ENCODE peak calls at places on chromosomes 7 and 10, in ten cellular contexts. B is AG09309; P is colonic mucosa; W is HS-5; F is body of pancreas; H is mesothelial cell of epicardium; T is HTR-8/SVneo; Z is stimulated activated CD8-positive, alpha-beta memory T cell treated with anti-CD3 and anti-CD28 coated beads, Interleukin-12 subunit alpha, Interleukin-12 subunit beta, amount 100 ng/mL, for 1 hour; M is GM12865; S is kidney tubule cell. Y is an unnamed sample.

GRCh38 chr10:33781666-33782395 is 447.4 kb upstream of the NRP1 start:
- DNase-seq in B (no peak), M (no peak), Z (no peak), P (no peak), W (no peak), H (no peak), T (no peak), S (no peak), F (no peak), Y (no peak)

GRCh38 chr10:29316308-29317026 is 27.6 kb downstream of the LYZL1 start:
- DNase-seq in M (no peak), F (no peak), H (no peak), B (no peak), T (no peak), S (no peak), W (no peak), P (no peak), Z (no peak), Y (no peak)

GRCh38 chr7:24580283-24580946 is 7.2 kb downstream of the PALS2 start:
- DNase-seq in P (no peak), Z (no peak), H (no peak), S (no peak), F (no peak), W (no peak), T (no peak), M (no peak), B (no peak), Y (no peak)

GRCh38 chr7:34675749-34676374 is 17.8 kb downstream of the NPSR1 start:
- DNase-seq in M (peak), W (no peak), F (peak), T (no peak), B (no peak), H (no peak), Z (no peak), P (no peak), S (peak), Y (peak)

GRCh38 chr10:59561397-59562121 is 148.1 kb downstream of the SLC16A9 start:
- DNase-seq in W (peak), M (no peak), F (no peak), S (peak), Z (no peak), H (no peak), T (no peak), B (no peak), P (no peak), Y (no peak)

GRCh38 chr10:100174699-100175677 is 10.8 kb downstream of the ERLIN1 start:
- DNase-seq in P (no peak), Z (no peak), H (no peak), S (no peak), M (peak), W (no peak), F (peak), B (no peak), T (no peak), Y (no peak)

GRCh38 chr7:34087892-34088891 is 182.9 kb downstream of the BMPER start:
- DNase-seq in P (peak), T (no peak), W (no peak), F (peak), M (peak), S (peak), H (no peak), B (no peak), Z (no peak), Y (peak)

GRCh38 chr7:22667562-22668239 is 59.3 kb upstream of the IL6 start:
- DNase-seq in S (peak), M (no peak), F (no peak), Z (no peak), B (no peak), W (peak), T (peak), P (no peak), H (no peak), Y (peak)

GRCh38 chr10:63665765-63666164 is 144.6 kb downstream of the REEP3 start:
- DNase-seq in W (no peak), P (no peak), S (no peak), M (no peak), F (no peak), B (no peak), Z (no peak), H (no peak), T (no peak), Y (no peak)